ENCODE peak calls at places on chromosomes 6 and 20, in four cellular contexts. G is body of pancreas, Y is B cell, V is left ventricle myocardium inferior. C is an unnamed sample.
A peak's percentile ranks its signal among the peaks of the same experiment; 100 is the strongest.

GRCh38 chr6:158906926-158907325 is 87.8 kb upstream of the EZR start:
- DNase-seq in V (no peak), G (no peak), Y (no peak), C (no peak)

GRCh38 chr6:56899311-56899710 is 55.6 kb upstream of the BEND6 start:
- DNase-seq in V (no peak), G (no peak), Y (no peak), C (no peak)

GRCh38 chr6:158819213-158819976 is at the start of gene EZR:
- DNase-seq in Y (peak; percentile 95), V (peak; percentile 82), G (peak; percentile 84), C (peak; percentile 89)

GRCh38 chr20:58824843-58825242 is 25.9 kb downstream of the GNAS-AS1 start:
- DNase-seq in Y (no peak), G (no peak), V (no peak), C (no peak)

GRCh38 chr6:32842021-32842650 is 1.7 kb downstream of the PSMB8 start:
- DNase-seq in V (no peak), G (no peak), Y (no peak), C (no peak)

GRCh38 chr6:40845588-40845987 is 193.4 kb downstream of the UNC5CL start:
- DNase-seq in V (no peak), G (peak; percentile 52), Y (peak; percentile 29), C (peak; percentile 51)

GRCh38 chr6:106974337-106974998 is at the start of gene CD24:
- DNase-seq in Y (peak; percentile 89), G (peak; percentile 90), V (no peak), C (peak; percentile 38)

GRCh38 chr6:150685860-150686259 is 86.2 kb downstream of the PLEKHG1 start:
- DNase-seq in V (no peak), G (peak; percentile 29), Y (peak; percentile 75), C (peak; percentile 68)

GRCh38 chr6:125570546-125570945 is 178.9 kb upstream of the HEY2 start:
- DNase-seq in G (no peak), Y (no peak), V (no peak), C (no peak)

GRCh38 chr6:130913119-130913518 is 85.9 kb downstream of the SMLR1 start:
- DNase-seq in V (no peak), G (no peak), Y (peak; percentile 31), C (peak; percentile 45)

GRCh38 chr6:29926795-29927427 is 15.4 kb upstream of the HLA-A start:
- DNase-seq in V (peak; percentile 80), G (peak; percentile 64), Y (peak; percentile 85), C (peak; percentile 91)

GRCh38 chr6:125871365-125871764 is 80.6 kb downstream of the NCOA7 start:
- DNase-seq in Y (no peak), V (no peak), G (no peak), C (no peak)

GRCh38 chr20:14986026-14986655 is 648.7 kb upstream of the FLRT3 start:
- DNase-seq in Y (no peak), V (no peak), G (peak; percentile 86), C (no peak)

GRCh38 chr6:155985660-155986138 is 530.1 kb upstream of the NOX3 start:
- DNase-seq in Y (no peak), V (peak; percentile 35), G (no peak), C (no peak)

GRCh38 chr20:8790442-8791074 is 278.3 kb upstream of the PLCB4 start:
- DNase-seq in V (no peak), Y (peak; percentile 2), G (peak; percentile 50), C (peak; percentile 49)

GRCh38 chr20:42361402-42361801 is 743.2 kb upstream of the CHD6 start:
- DNase-seq in Y (no peak), G (no peak), V (no peak), C (no peak)

GRCh38 chr20:6533828-6534388 is 233.6 kb upstream of the BMP2 start:
- DNase-seq in G (no peak), V (no peak), Y (no peak), C (no peak)

GRCh38 chr6:169665289-169665688 is 36.5 kb downstream of the WDR27 start:
- DNase-seq in V (no peak), Y (no peak), G (no peak), C (no peak)

GRCh38 chr6:102488729-102489128 is 1095.2 kb downstream of the GRIK2 start:
- DNase-seq in Y (no peak), V (no peak), G (no peak), C (no peak)

GRCh38 chr6:159172066-159172465 is 2.9 kb downstream of the FNDC1 start:
- DNase-seq in V (no peak), G (no peak), Y (no peak), C (no peak)

GRCh38 chr6:121780325-121781313 is 345.2 kb downstream of the GJA1 start:
- DNase-seq in Y (no peak), G (peak; percentile 17), V (peak; percentile 78), C (no peak)

GRCh38 chr20:43840382-43841070 is 74.1 kb upstream of the TOX2 start:
- DNase-seq in V (no peak), G (no peak), Y (peak; percentile 38), C (peak; percentile 69)

GRCh38 chr6:4603291-4603690 is 172.9 kb upstream of the CDYL start:
- DNase-seq in G (no peak), V (peak; percentile 35), Y (no peak), C (no peak)

GRCh38 chr6:142925575-142926110 is 19.3 kb downstream of the HIVEP2 start:
- DNase-seq in V (no peak), G (no peak), Y (no peak), C (peak; percentile 55)

GRCh38 chr6:133034509-133035206 is 206.5 kb upstream of the EYA4 start:
- DNase-seq in V (no peak), G (no peak), Y (no peak), C (no peak)

GRCh38 chr20:2137552-2138201 is 36.0 kb downstream of the STK35 start:
- DNase-seq in V (no peak), G (no peak), Y (no peak), C (no peak)

GRCh38 chr6:89978749-89979145 is 84.5 kb downstream of the GJA10 start:
- DNase-seq in Y (no peak), V (no peak), G (no peak), C (no peak)

GRCh38 chr6:167350322-167350721 is 25.4 kb downstream of the TTLL2 start:
- DNase-seq in Y (peak; percentile 31), V (peak; percentile 19), G (no peak), C (no peak)

GRCh38 chr20:53611449-53611894 is 17.8 kb upstream of the ZNF217 start:
- DNase-seq in Y (no peak), V (no peak), G (no peak), C (no peak)

GRCh38 chr20:59031326-59032022 is 661 bp downstream of the ATP5F1E start:
- DNase-seq in V (no peak), Y (peak; percentile 20), G (no peak), C (peak; percentile 45)

GRCh38 chr20:49661560-49662329 is 51.9 kb downstream of the B4GALT5 start:
- DNase-seq in G (no peak), V (no peak), Y (no peak), C (peak; percentile 8)

GRCh38 chr6:7914991-7915789 is 4.6 kb upstream of the TXNDC5 start:
- DNase-seq in V (peak; percentile 67), Y (peak; percentile 57), G (peak; percentile 33), C (no peak)

GRCh38 chr6:26329763-26330511 is 35.1 kb upstream of the BTN3A2 start:
- DNase-seq in Y (peak; percentile 49), G (no peak), V (no peak), C (peak; percentile 71)

GRCh38 chr6:132011582-132011981 is 60.4 kb upstream of the CCN2 start:
- DNase-seq in V (no peak), Y (no peak), G (no peak), C (no peak)

GRCh38 chr6:131210469-131210868 is 75.2 kb downstream of the AKAP7 start:
- DNase-seq in Y (no peak), V (no peak), G (no peak), C (no peak)

GRCh38 chr20:42906120-42906519 is 283.6 kb downstream of the PTPRT start:
- DNase-seq in Y (no peak), G (no peak), V (peak; percentile 31), C (no peak)

DNA sequence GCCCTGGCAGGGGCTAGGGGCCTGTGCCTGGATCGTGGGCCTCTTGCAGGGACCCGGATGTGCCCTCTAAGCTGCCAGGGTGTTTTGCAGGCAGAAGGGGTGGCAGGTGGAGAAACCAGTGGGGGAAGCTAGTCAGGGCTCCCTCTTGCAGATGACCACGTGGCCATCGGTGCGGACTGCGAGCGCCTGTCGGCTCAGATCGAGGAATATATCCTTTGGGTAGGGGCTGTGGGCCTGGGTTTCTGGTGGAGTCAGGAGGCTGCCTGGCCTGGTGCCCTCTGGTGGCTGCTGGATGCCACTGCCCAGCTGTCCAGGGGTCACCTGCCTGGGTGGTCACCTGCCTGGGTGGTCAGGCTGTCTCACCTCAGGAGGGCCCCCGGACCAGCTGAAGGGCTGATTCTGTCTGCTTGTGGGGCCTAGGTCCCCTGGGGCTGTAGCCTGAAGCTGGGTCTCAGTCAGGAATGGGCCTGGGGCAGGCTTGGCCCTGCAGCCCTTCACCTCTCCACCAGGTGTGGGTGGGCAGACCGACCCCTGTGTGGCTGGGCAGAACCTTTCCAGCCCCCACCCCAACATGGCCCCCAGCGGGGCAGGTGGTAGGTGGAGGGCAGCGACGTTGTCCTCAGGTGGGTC is 6.7 kb downstream of the TCEA2 start:
- DNase-seq in Y (no peak), V (no peak), G (no peak), C (peak; percentile 49)
- TF ChIP-seq CTCF in Y (peak; percentile 73), V (peak; percentile 72), G (peak; percentile 59), C (peak; percentile 84)

GRCh38 chr6:146902846-146903245 is 301.4 kb upstream of the STXBP5 start:
- DNase-seq in Y (no peak), V (no peak), G (no peak), C (no peak)

GRCh38 chr6:146905313-146905712 is 298.9 kb upstream of the STXBP5 start:
- DNase-seq in Y (no peak), G (peak; percentile 30), V (no peak), C (no peak)

GRCh38 chr6:146898888-146899227 is 300.1 kb downstream of the ADGB start:
- DNase-seq in Y (no peak), V (no peak), G (no peak), C (no peak)

GRCh38 chr6:146904596-146904995 is 299.6 kb upstream of the STXBP5 start:
- DNase-seq in Y (no peak), V (no peak), G (no peak), C (no peak)

GRCh38 chr6:146901940-146902816 is 302.0 kb upstream of the STXBP5 start:
- DNase-seq in Y (no peak), V (no peak), G (no peak), C (no peak)
- TF ChIP-seq CTCF in Y (no peak), V (no peak), G (no peak), C (no peak)

GRCh38 chr6:13229205-13230085 is 98.9 kb downstream of the TBC1D7 start:
- DNase-seq in Y (peak; percentile 62), V (no peak), G (peak; percentile 21), C (peak; percentile 83)
- TF ChIP-seq CTCF in Y (no peak), V (no peak), G (no peak), C (no peak)

GRCh38 chr6:36372088-36372487 is 15.4 kb downstream of the ETV7 start:
- DNase-seq in V (no peak), Y (no peak), G (no peak), C (no peak)

GRCh38 chr6:36375644-36376155 is 11.8 kb downstream of the ETV7 start:
- DNase-seq in G (no peak), Y (no peak), V (no peak), C (no peak)

GRCh38 chr6:36374956-36375355 is 12.5 kb downstream of the ETV7 start:
- DNase-seq in G (no peak), V (no peak), Y (no peak), C (no peak)

GRCh38 chr6:36374194-36374593 is 13.3 kb downstream of the ETV7 start:
- DNase-seq in Y (no peak), G (no peak), V (no peak), C (no peak)

GRCh38 chr6:36373368-36374009 is 14.0 kb downstream of the ETV7 start:
- DNase-seq in V (no peak), G (no peak), Y (no peak), C (no peak)
- TF ChIP-seq CTCF in V (no peak), G (no peak), Y (no peak), C (no peak)